ENCODE peak calls at places on chromosomes 5 and 9, in seven cellular contexts. One of them, this sample, is unnamed.

GRCh38 chr5:140977003-140977402 is 10.7 kb downstream of the PCDHAC2 start:
- DNase-seq in activated T-cell treated with anti-CD3 and anti-CD28 coated beads, Interleukin-2, amount 50 U/mL, for 24 hours: no peak
- DNase-seq in HTR-8/SVneo: no peak
- DNase-seq in fibroblast of pulmonary artery: peak
- DNase-seq in mucosa of descending colon: no peak
- DNase-seq in ureter: no peak
- DNase-seq in hepatocyte: no peak
- DNase-seq in this sample: no peak

GRCh38 chr5:75089662-75090061 is 37.3 kb upstream of the GCNT4 start:
- DNase-seq in HTR-8/SVneo: no peak
- DNase-seq in ureter: no peak
- DNase-seq in activated T-cell treated with anti-CD3 and anti-CD28 coated beads, Interleukin-2, amount 50 U/mL, for 24 hours: no peak
- DNase-seq in mucosa of descending colon: no peak
- DNase-seq in fibroblast of pulmonary artery: no peak
- DNase-seq in hepatocyte: no peak
- DNase-seq in this sample: no peak

GRCh38 chr9:135989722-135990467 is 28.7 kb upstream of the UBAC1 start:
- DNase-seq in fibroblast of pulmonary artery: no peak
- DNase-seq in HTR-8/SVneo: no peak
- DNase-seq in hepatocyte: no peak
- DNase-seq in activated T-cell treated with anti-CD3 and anti-CD28 coated beads, Interleukin-2, amount 50 U/mL, for 24 hours: peak
- DNase-seq in ureter: no peak
- DNase-seq in mucosa of descending colon: no peak
- DNase-seq in this sample: no peak

GRCh38 chr9:128175102-128175563 is 15.1 kb downstream of the BBLN start:
- DNase-seq in HTR-8/SVneo: no peak
- DNase-seq in fibroblast of pulmonary artery: peak
- DNase-seq in mucosa of descending colon: no peak
- DNase-seq in activated T-cell treated with anti-CD3 and anti-CD28 coated beads, Interleukin-2, amount 50 U/mL, for 24 hours: no peak
- DNase-seq in ureter: no peak
- DNase-seq in hepatocyte: no peak
- DNase-seq in this sample: no peak

GRCh38 chr9:120402741-120403542 is 177.0 kb downstream of the CDK5RAP2 start:
- DNase-seq in HTR-8/SVneo: peak
- DNase-seq in activated T-cell treated with anti-CD3 and anti-CD28 coated beads, Interleukin-2, amount 50 U/mL, for 24 hours: no peak
- DNase-seq in ureter: peak
- DNase-seq in hepatocyte: peak
- DNase-seq in fibroblast of pulmonary artery: peak
- DNase-seq in mucosa of descending colon: no peak
- DNase-seq in this sample: peak

GRCh38 chr5:123882946-123883345 is 371.0 kb downstream of the CSNK1G3 start:
- DNase-seq in mucosa of descending colon: no peak
- DNase-seq in HTR-8/SVneo: peak
- DNase-seq in hepatocyte: no peak
- DNase-seq in ureter: no peak
- DNase-seq in activated T-cell treated with anti-CD3 and anti-CD28 coated beads, Interleukin-2, amount 50 U/mL, for 24 hours: no peak
- DNase-seq in fibroblast of pulmonary artery: peak
- DNase-seq in this sample: no peak

GRCh38 chr9:126386088-126386487 is 59.5 kb downstream of the MVB12B start:
- DNase-seq in activated T-cell treated with anti-CD3 and anti-CD28 coated beads, Interleukin-2, amount 50 U/mL, for 24 hours: no peak
- DNase-seq in fibroblast of pulmonary artery: peak
- DNase-seq in mucosa of descending colon: peak
- DNase-seq in hepatocyte: peak
- DNase-seq in ureter: no peak
- DNase-seq in HTR-8/SVneo: peak
- DNase-seq in this sample: peak

GRCh38 chr9:132023409-132024180 is 56.1 kb downstream of the MED27 start:
- DNase-seq in ureter: no peak
- DNase-seq in fibroblast of pulmonary artery: no peak
- DNase-seq in hepatocyte: no peak
- DNase-seq in HTR-8/SVneo: no peak
- DNase-seq in activated T-cell treated with anti-CD3 and anti-CD28 coated beads, Interleukin-2, amount 50 U/mL, for 24 hours: no peak
- DNase-seq in mucosa of descending colon: no peak
- DNase-seq in this sample: no peak

GRCh38 chr5:172377856-172378255 is 76.5 kb downstream of the SH3PXD2B start:
- DNase-seq in ureter: no peak
- DNase-seq in HTR-8/SVneo: no peak
- DNase-seq in mucosa of descending colon: no peak
- DNase-seq in hepatocyte: no peak
- DNase-seq in activated T-cell treated with anti-CD3 and anti-CD28 coated beads, Interleukin-2, amount 50 U/mL, for 24 hours: no peak
- DNase-seq in fibroblast of pulmonary artery: no peak
- DNase-seq in this sample: no peak

GRCh38 chr5:82163459-82164108 is 114.6 kb downstream of the RPS23 start:
- DNase-seq in hepatocyte: no peak
- DNase-seq in activated T-cell treated with anti-CD3 and anti-CD28 coated beads, Interleukin-2, amount 50 U/mL, for 24 hours: no peak
- DNase-seq in HTR-8/SVneo: no peak
- DNase-seq in mucosa of descending colon: no peak
- DNase-seq in ureter: no peak
- DNase-seq in fibroblast of pulmonary artery: peak
- DNase-seq in this sample: no peak